ENCODE peak calls at places on chromosomes 4 and X, in seven cellular contexts. One of them, this sample, is unnamed.

GRCh38 chrX:31656013-31656412 is 584.2 kb upstream of the FTHL17 start:
- DNase-seq in mesenchymal stem cell: peak; percentile 3
- DNase-seq in neuronal stem cell: no peak
- DNase-seq in IMR-90: peak; percentile 47
- DNase-seq in mesendoderm: no peak
- DNase-seq in H9: no peak
- DNase-seq in trophoblast cell: no peak
- DNase-seq in this sample: no peak

GRCh38 chr4:8176547-8177399 is 18.2 kb upstream of the ABLIM2 start:
- DNase-seq in mesenchymal stem cell: peak; percentile 73
- DNase-seq in neuronal stem cell: peak; percentile 20
- DNase-seq in IMR-90: peak; percentile 52
- DNase-seq in mesendoderm: peak; percentile 82
- DNase-seq in H9: peak; percentile 84
- DNase-seq in trophoblast cell: peak; percentile 26
- DNase-seq in this sample: peak; percentile 41

GRCh38 chr4:153799708-153800074 is 10.8 kb upstream of the SFRP2 start:
- DNase-seq in mesenchymal stem cell: peak; percentile 43
- DNase-seq in neuronal stem cell: no peak
- DNase-seq in IMR-90: no peak
- DNase-seq in mesendoderm: peak; percentile 41
- DNase-seq in H9: no peak
- DNase-seq in trophoblast cell: no peak
- DNase-seq in this sample: no peak

GRCh38 chrX:14581081-14581480 is 51.7 kb downstream of the GLRA2 start:
- DNase-seq in mesenchymal stem cell: no peak
- DNase-seq in neuronal stem cell: no peak
- DNase-seq in IMR-90: no peak
- DNase-seq in mesendoderm: no peak
- DNase-seq in H9: no peak
- DNase-seq in trophoblast cell: no peak
- DNase-seq in this sample: no peak

GRCh38 chr4:165806613-165807012 is 66.4 kb upstream of the TLL1 start:
- DNase-seq in mesenchymal stem cell: no peak
- DNase-seq in neuronal stem cell: no peak
- DNase-seq in IMR-90: no peak
- DNase-seq in mesendoderm: no peak
- DNase-seq in H9: no peak
- DNase-seq in trophoblast cell: no peak
- DNase-seq in this sample: no peak

GRCh38 chr4:71217688-71218087 is 121.1 kb upstream of the SLC4A4 start:
- DNase-seq in mesenchymal stem cell: no peak
- DNase-seq in neuronal stem cell: no peak
- DNase-seq in IMR-90: no peak
- DNase-seq in mesendoderm: no peak
- DNase-seq in H9: no peak
- DNase-seq in trophoblast cell: no peak
- DNase-seq in this sample: no peak

GRCh38 chrX:111779582-111779981 is 96.4 kb upstream of the TRPC5OS start:
- DNase-seq in mesenchymal stem cell: no peak
- DNase-seq in neuronal stem cell: no peak
- DNase-seq in IMR-90: no peak
- DNase-seq in mesendoderm: no peak
- DNase-seq in H9: no peak
- DNase-seq in trophoblast cell: peak; percentile 0
- DNase-seq in this sample: no peak

GRCh38 chr4:177246636-177247584 is 62.8 kb upstream of the NEIL3 start:
- DNase-seq in mesenchymal stem cell: peak; percentile 23
- DNase-seq in neuronal stem cell: no peak
- DNase-seq in IMR-90: peak; percentile 80
- DNase-seq in mesendoderm: no peak
- DNase-seq in H9: no peak
- DNase-seq in trophoblast cell: no peak
- DNase-seq in this sample: no peak

GRCh38 chr4:184805462-184806245 is 20.1 kb downstream of the ACSL1 start:
- DNase-seq in mesenchymal stem cell: no peak
- DNase-seq in neuronal stem cell: no peak
- DNase-seq in IMR-90: no peak
- DNase-seq in mesendoderm: no peak
- DNase-seq in H9: peak; percentile 44
- DNase-seq in trophoblast cell: no peak
- DNase-seq in this sample: no peak

GRCh38 chrX:102154218-102154860 is 1.4 kb downstream of the BEX5 start:
- DNase-seq in mesenchymal stem cell: no peak
- DNase-seq in neuronal stem cell: no peak
- DNase-seq in IMR-90: no peak
- DNase-seq in mesendoderm: peak; percentile 60
- DNase-seq in H9: peak; percentile 43
- DNase-seq in trophoblast cell: no peak
- DNase-seq in this sample: peak; percentile 3

GRCh38 chr4:69440312-69440711 is 55.4 kb downstream of the UGT2B4 start:
- DNase-seq in mesenchymal stem cell: no peak
- DNase-seq in neuronal stem cell: no peak
- DNase-seq in IMR-90: no peak
- DNase-seq in mesendoderm: no peak
- DNase-seq in H9: no peak
- DNase-seq in trophoblast cell: no peak
- DNase-seq in this sample: no peak

GRCh38 chrX:39654183-39654925 is 443.4 kb downstream of the BCOR start:
- DNase-seq in mesenchymal stem cell: no peak
- DNase-seq in neuronal stem cell: no peak
- DNase-seq in IMR-90: no peak
- DNase-seq in mesendoderm: no peak
- DNase-seq in H9: peak; percentile 49
- DNase-seq in trophoblast cell: no peak
- DNase-seq in this sample: no peak

GRCh38 chr4:173170210-173170778 is 1.7 kb downstream of the GALNT7 start:
- DNase-seq in mesenchymal stem cell: peak; percentile 40
- DNase-seq in neuronal stem cell: no peak
- DNase-seq in IMR-90: no peak
- DNase-seq in mesendoderm: peak; percentile 68
- DNase-seq in H9: no peak
- DNase-seq in trophoblast cell: no peak
- DNase-seq in this sample: no peak

GRCh38 chr4:30610361-30610760 is 109.8 kb upstream of the PCDH7 start:
- DNase-seq in mesenchymal stem cell: no peak
- DNase-seq in neuronal stem cell: no peak
- DNase-seq in IMR-90: no peak
- DNase-seq in mesendoderm: no peak
- DNase-seq in H9: no peak
- DNase-seq in trophoblast cell: no peak
- DNase-seq in this sample: no peak

GRCh38 chr4:179625391-179625790 is 2183.2 kb upstream of the AGA start:
- DNase-seq in mesenchymal stem cell: peak; percentile 85
- DNase-seq in neuronal stem cell: no peak
- DNase-seq in IMR-90: peak; percentile 91
- DNase-seq in mesendoderm: peak; percentile 53
- DNase-seq in H9: no peak
- DNase-seq in trophoblast cell: no peak
- DNase-seq in this sample: no peak

GRCh38 chrX:136211766-136212556 is 39.2 kb downstream of the MAP7D3 start:
- DNase-seq in mesenchymal stem cell: no peak
- DNase-seq in neuronal stem cell: no peak
- DNase-seq in IMR-90: no peak
- DNase-seq in mesendoderm: peak; percentile 44
- DNase-seq in H9: no peak
- DNase-seq in trophoblast cell: no peak
- DNase-seq in this sample: no peak

GRCh38 chrX:13956998-13957397 is 72.7 kb downstream of the GEMIN8 start:
- DNase-seq in mesenchymal stem cell: no peak
- DNase-seq in neuronal stem cell: no peak
- DNase-seq in IMR-90: no peak
- DNase-seq in mesendoderm: no peak
- DNase-seq in H9: no peak
- DNase-seq in trophoblast cell: no peak
- DNase-seq in this sample: no peak

GRCh38 chr4:171857302-171858005 is 44.2 kb downstream of the GALNTL6 start:
- DNase-seq in mesenchymal stem cell: peak; percentile 42
- DNase-seq in neuronal stem cell: no peak
- DNase-seq in IMR-90: no peak
- DNase-seq in mesendoderm: no peak
- DNase-seq in H9: no peak
- DNase-seq in trophoblast cell: no peak
- DNase-seq in this sample: no peak

GRCh38 chrX:70613295-70613694 is 168.7 kb downstream of the DLG3 start:
- DNase-seq in mesenchymal stem cell: peak; percentile 61
- DNase-seq in neuronal stem cell: no peak
- DNase-seq in IMR-90: peak; percentile 53
- DNase-seq in mesendoderm: no peak
- DNase-seq in H9: no peak
- DNase-seq in trophoblast cell: peak; percentile 33
- DNase-seq in this sample: no peak

GRCh38 chr4:86091201-86091600 is 268.7 kb downstream of the MAPK10 start:
- DNase-seq in mesenchymal stem cell: peak; percentile 25
- DNase-seq in neuronal stem cell: no peak
- DNase-seq in IMR-90: peak; percentile 6
- DNase-seq in mesendoderm: no peak
- DNase-seq in H9: no peak
- DNase-seq in trophoblast cell: no peak
- DNase-seq in this sample: no peak

GRCh38 chr4:46432923-46433322 is 43.0 kb upstream of the GABRA2 start:
- DNase-seq in mesenchymal stem cell: peak; percentile 84
- DNase-seq in neuronal stem cell: no peak
- DNase-seq in IMR-90: peak; percentile 85
- DNase-seq in mesendoderm: peak; percentile 39
- DNase-seq in H9: no peak
- DNase-seq in trophoblast cell: no peak
- DNase-seq in this sample: no peak

GRCh38 chr4:681736-682451 is 7.1 kb downstream of the SLC49A3 start:
- DNase-seq in mesenchymal stem cell: no peak
- DNase-seq in neuronal stem cell: no peak
- DNase-seq in IMR-90: no peak
- DNase-seq in mesendoderm: no peak
- DNase-seq in H9: peak; percentile 70
- DNase-seq in trophoblast cell: peak; percentile 85
- DNase-seq in this sample: no peak

GRCh38 chr4:185396724-185397402 is at the start of gene ANKRD37:
- DNase-seq in mesenchymal stem cell: peak; percentile 45
- DNase-seq in neuronal stem cell: no peak
- DNase-seq in IMR-90: peak; percentile 19
- DNase-seq in mesendoderm: peak; percentile 76
- DNase-seq in H9: peak; percentile 69
- DNase-seq in trophoblast cell: peak; percentile 88
- DNase-seq in this sample: no peak

GRCh38 chrX:112662559-112663427 is 16.9 kb downstream of the LHFPL1 start:
- DNase-seq in mesenchymal stem cell: no peak
- DNase-seq in neuronal stem cell: no peak
- DNase-seq in IMR-90: no peak
- DNase-seq in mesendoderm: no peak
- DNase-seq in H9: no peak
- DNase-seq in trophoblast cell: no peak
- DNase-seq in this sample: no peak

GRCh38 chrX:46573896-46574336 is 351 bp downstream of the CHST7 start:
- DNase-seq in mesenchymal stem cell: peak; percentile 65
- DNase-seq in neuronal stem cell: peak; percentile 32
- DNase-seq in IMR-90: peak; percentile 48
- DNase-seq in mesendoderm: peak; percentile 86
- DNase-seq in H9: peak; percentile 79
- DNase-seq in trophoblast cell: no peak
- DNase-seq in this sample: peak; percentile 69

GRCh38 chr4:184437988-184438774 is 36.2 kb downstream of the IRF2 start:
- DNase-seq in mesenchymal stem cell: no peak
- DNase-seq in neuronal stem cell: no peak
- DNase-seq in IMR-90: peak; percentile 17
- DNase-seq in mesendoderm: no peak
- DNase-seq in H9: no peak
- DNase-seq in trophoblast cell: no peak
- DNase-seq in this sample: no peak

GRCh38 chrX:38438321-38438720 is 85.9 kb downstream of the OTC start:
- DNase-seq in mesenchymal stem cell: no peak
- DNase-seq in neuronal stem cell: no peak
- DNase-seq in IMR-90: no peak
- DNase-seq in mesendoderm: peak; percentile 40
- DNase-seq in H9: no peak
- DNase-seq in trophoblast cell: no peak
- DNase-seq in this sample: no peak

DNA sequence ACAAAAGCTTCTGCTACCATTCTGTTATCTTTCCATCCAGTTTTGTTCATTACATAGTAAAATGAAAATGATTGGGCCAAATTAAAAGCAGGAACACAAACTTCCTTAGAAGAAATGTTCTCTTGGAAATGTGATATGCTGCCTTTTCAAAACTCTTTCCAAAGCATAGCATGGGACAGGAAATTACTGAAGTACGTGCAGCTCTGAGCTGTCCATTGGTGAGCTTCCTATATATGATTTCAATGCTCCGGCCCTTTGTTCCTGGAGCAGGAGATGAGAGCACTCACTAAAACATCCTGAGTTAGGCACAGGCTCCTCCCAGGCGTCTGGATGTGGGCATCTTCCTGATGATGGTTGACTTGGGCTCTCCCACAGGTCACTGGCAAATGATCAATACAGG is 33.0 kb upstream of the ANXA3 start:
- DNase-seq in mesenchymal stem cell: no peak
- DNase-seq in neuronal stem cell: no peak
- DNase-seq in IMR-90: no peak
- DNase-seq in mesendoderm: no peak
- DNase-seq in H9: no peak
- DNase-seq in trophoblast cell: no peak
- DNase-seq in this sample: no peak
- H2BK120ac ChIP-seq in mesenchymal stem cell: no peak overlapping the region
- H2BK120ac ChIP-seq in neuronal stem cell: no peak overlapping the region
- H2BK120ac ChIP-seq in IMR-90: no peak overlapping the region
- H2BK120ac ChIP-seq in mesendoderm: no peak overlapping the region
- H2BK120ac ChIP-seq in H9: no peak overlapping the region
- H2BK120ac ChIP-seq in trophoblast cell: no peak overlapping the region
- H2BK120ac ChIP-seq in this sample: no peak overlapping the region

GRCh38 chr4:105627620-105628019 is 75.2 kb downstream of the ARHGEF38 start:
- DNase-seq in mesenchymal stem cell: no peak
- DNase-seq in neuronal stem cell: no peak
- DNase-seq in IMR-90: no peak
- DNase-seq in mesendoderm: no peak
- DNase-seq in H9: no peak
- DNase-seq in trophoblast cell: no peak
- DNase-seq in this sample: no peak
- H2BK120ac ChIP-seq in mesenchymal stem cell: no peak overlapping the region
- H2BK120ac ChIP-seq in neuronal stem cell: no peak overlapping the region
- H2BK120ac ChIP-seq in IMR-90: no peak overlapping the region
- H2BK120ac ChIP-seq in mesendoderm: no peak overlapping the region
- H2BK120ac ChIP-seq in H9: no peak overlapping the region
- H2BK120ac ChIP-seq in trophoblast cell: no peak overlapping the region
- H2BK120ac ChIP-seq in this sample: no peak overlapping the region

GRCh38 chr4:48979897-48980579 is 6.0 kb upstream of the CWH43 start:
- DNase-seq in mesenchymal stem cell: no peak
- DNase-seq in neuronal stem cell: no peak
- DNase-seq in IMR-90: no peak
- DNase-seq in mesendoderm: no peak
- DNase-seq in H9: no peak
- DNase-seq in trophoblast cell: no peak
- DNase-seq in this sample: no peak
- H2BK120ac ChIP-seq in mesenchymal stem cell: no peak overlapping the region
- H2BK120ac ChIP-seq in neuronal stem cell: no peak overlapping the region
- H2BK120ac ChIP-seq in IMR-90: no peak overlapping the region
- H2BK120ac ChIP-seq in mesendoderm: no peak overlapping the region
- H2BK120ac ChIP-seq in H9: no peak overlapping the region
- H2BK120ac ChIP-seq in trophoblast cell: no peak overlapping the region
- H2BK120ac ChIP-seq in this sample: no peak overlapping the region

DNA sequence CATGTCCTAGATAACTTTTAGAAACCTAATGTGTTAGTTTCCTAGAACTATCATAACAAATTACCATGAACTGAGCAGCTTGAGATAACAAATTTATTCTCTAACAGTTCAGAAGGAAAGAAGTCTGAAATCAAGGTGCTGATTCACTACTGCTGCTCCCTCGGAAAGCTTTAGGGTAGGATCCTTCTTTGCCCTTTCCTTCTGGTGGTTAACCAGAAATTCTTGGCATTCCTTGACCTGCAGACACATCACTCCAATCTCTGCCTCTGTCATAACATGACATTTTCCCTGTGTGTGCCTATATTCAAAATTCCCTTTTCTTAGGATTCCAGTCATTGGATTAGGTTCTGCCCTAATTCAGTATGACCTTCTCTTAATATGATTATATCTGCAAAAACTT is 175.5 kb downstream of the SNCA start:
- DNase-seq in mesenchymal stem cell: peak; percentile 53
- DNase-seq in neuronal stem cell: no peak
- DNase-seq in IMR-90: peak; percentile 38
- DNase-seq in mesendoderm: peak; percentile 86
- DNase-seq in H9: no peak
- DNase-seq in trophoblast cell: no peak
- DNase-seq in this sample: no peak
- H2BK120ac ChIP-seq in mesenchymal stem cell: no peak overlapping the region
- H2BK120ac ChIP-seq in neuronal stem cell: no peak overlapping the region
- H2BK120ac ChIP-seq in IMR-90: no peak overlapping the region
- H2BK120ac ChIP-seq in mesendoderm: no peak overlapping the region
- H2BK120ac ChIP-seq in H9: no peak overlapping the region
- H2BK120ac ChIP-seq in trophoblast cell: no peak overlapping the region
- H2BK120ac ChIP-seq in this sample: no peak overlapping the region

This sample was measured in H1.